ENCODE peak calls at places on chromosomes 16 and 17, in six cellular contexts. K, V, T, R, H and Y are unnamed samples.

GRCh38 chr16:51449441-51449840 is 298.4 kb upstream of the SALL1 start:
- DNase-seq in K (no peak), V (no peak), T (no peak), R (no peak), H (no peak), Y (no peak)

GRCh38 chr17:78779848-78780247 is 2.2 kb downstream of the CYTH1 start:
- DNase-seq in K (no peak), V (no peak), T (peak; percentile 65), R (peak; percentile 67), H (no peak), Y (peak; percentile 44)

GRCh38 chr17:78808106-78808635 is 26.1 kb upstream of the CYTH1 start:
- DNase-seq in K (no peak), V (no peak), T (no peak), R (no peak), H (no peak), Y (no peak)

GRCh38 chr16:78137179-78137578 is 37.7 kb downstream of the WWOX start:
- DNase-seq in K (no peak), V (peak; percentile 21), T (no peak), R (no peak), H (no peak), Y (no peak)

GRCh38 chr17:61470530-61471136 is 18.4 kb downstream of the TBX4 start:
- DNase-seq in K (peak; percentile 33), V (no peak), T (no peak), R (no peak), H (no peak), Y (peak; percentile 36)

GRCh38 chr16:87701505-87701921 is 64.3 kb downstream of the KLHDC4 start:
- DNase-seq in K (no peak), V (no peak), T (no peak), R (no peak), H (no peak), Y (no peak)

GRCh38 chr16:89701425-89702406 is at the start of gene SPATA2L:
- DNase-seq in K (peak; percentile 93), V (peak; percentile 96), T (peak; percentile 98), R (peak; percentile 95), H (peak; percentile 98), Y (peak; percentile 89)

GRCh38 chr16:58198739-58199411 is 969 bp upstream of the CSNK2A2 start:
- DNase-seq in K (no peak), V (no peak), T (no peak), R (no peak), H (no peak), Y (no peak)

GRCh38 chr17:8013731-8014557 is 11.5 kb downstream of the GUCY2D start:
- DNase-seq in K (no peak), V (no peak), T (no peak), R (no peak), H (no peak), Y (peak; percentile 60)

GRCh38 chr16:80023865-80024264 is 423.3 kb upstream of the MAF start:
- DNase-seq in K (no peak), V (no peak), T (no peak), R (no peak), H (no peak), Y (no peak)

GRCh38 chr17:19410875-19411291 is at the start of gene RNF112:
- DNase-seq in K (no peak), V (no peak), T (no peak), R (no peak), H (no peak), Y (no peak)

GRCh38 chr16:55047903-55048497 is 117.3 kb downstream of the IRX5 start:
- DNase-seq in K (no peak), V (peak; percentile 78), T (no peak), R (no peak), H (no peak), Y (peak; percentile 11)

GRCh38 chr16:82178352-82178751 is 8.3 kb upstream of the MPHOSPH6 start:
- DNase-seq in K (no peak), V (no peak), T (no peak), R (no peak), H (no peak), Y (no peak)

GRCh38 chr16:87584975-87585374 is 17.3 kb upstream of the JPH3 start:
- DNase-seq in K (no peak), V (no peak), T (no peak), R (no peak), H (no peak), Y (no peak)

GRCh38 chr16:78220571-78220970 is 121.1 kb downstream of the WWOX start:
- DNase-seq in K (no peak), V (no peak), T (no peak), R (no peak), H (no peak), Y (no peak)

GRCh38 chr16:63652091-63652490 is 1469.8 kb downstream of the CDH11 start:
- DNase-seq in K (no peak), V (no peak), T (no peak), R (no peak), H (no peak), Y (no peak)

GRCh38 chr16:87233928-87234327 is 83.3 kb downstream of the C16orf95 start:
- DNase-seq in K (no peak), V (no peak), T (no peak), R (no peak), H (no peak), Y (no peak)

GRCh38 chr16:57592591-57593003 is 35.8 kb upstream of the ADGRG1 start:
- DNase-seq in K (no peak), V (no peak), T (peak; percentile 51), R (peak; percentile 36), H (peak; percentile 44), Y (no peak)

GRCh38 chr17:1398028-1398427 is 2.0 kb downstream of the YWHAE start:
- DNase-seq in K (no peak), V (no peak), T (no peak), R (no peak), H (no peak), Y (no peak)

GRCh38 chr16:26756633-26757032 is 310.1 kb upstream of the C16orf82 start:
- DNase-seq in K (no peak), V (no peak), T (no peak), R (no peak), H (no peak), Y (no peak)

GRCh38 chr17:58755269-58755576 is 431 bp upstream of the PPM1E start:
- DNase-seq in K (no peak), V (no peak), T (no peak), R (no peak), H (no peak), Y (no peak)

GRCh38 chr16:86380045-86380444 is 130.3 kb upstream of the FOXF1 start:
- DNase-seq in K (no peak), V (no peak), T (no peak), R (no peak), H (no peak), Y (peak; percentile 65)

GRCh38 chr17:79810138-79811027 is 13.5 kb upstream of the CBX8 start:
- DNase-seq in K (peak; percentile 65), V (no peak), T (peak; percentile 85), R (peak; percentile 73), H (peak; percentile 84), Y (peak; percentile 82)
- TF ChIP-seq EP300 in K (no peak), V (no peak), T (no peak), R (no peak), H (no peak), Y (no peak)

DNA sequence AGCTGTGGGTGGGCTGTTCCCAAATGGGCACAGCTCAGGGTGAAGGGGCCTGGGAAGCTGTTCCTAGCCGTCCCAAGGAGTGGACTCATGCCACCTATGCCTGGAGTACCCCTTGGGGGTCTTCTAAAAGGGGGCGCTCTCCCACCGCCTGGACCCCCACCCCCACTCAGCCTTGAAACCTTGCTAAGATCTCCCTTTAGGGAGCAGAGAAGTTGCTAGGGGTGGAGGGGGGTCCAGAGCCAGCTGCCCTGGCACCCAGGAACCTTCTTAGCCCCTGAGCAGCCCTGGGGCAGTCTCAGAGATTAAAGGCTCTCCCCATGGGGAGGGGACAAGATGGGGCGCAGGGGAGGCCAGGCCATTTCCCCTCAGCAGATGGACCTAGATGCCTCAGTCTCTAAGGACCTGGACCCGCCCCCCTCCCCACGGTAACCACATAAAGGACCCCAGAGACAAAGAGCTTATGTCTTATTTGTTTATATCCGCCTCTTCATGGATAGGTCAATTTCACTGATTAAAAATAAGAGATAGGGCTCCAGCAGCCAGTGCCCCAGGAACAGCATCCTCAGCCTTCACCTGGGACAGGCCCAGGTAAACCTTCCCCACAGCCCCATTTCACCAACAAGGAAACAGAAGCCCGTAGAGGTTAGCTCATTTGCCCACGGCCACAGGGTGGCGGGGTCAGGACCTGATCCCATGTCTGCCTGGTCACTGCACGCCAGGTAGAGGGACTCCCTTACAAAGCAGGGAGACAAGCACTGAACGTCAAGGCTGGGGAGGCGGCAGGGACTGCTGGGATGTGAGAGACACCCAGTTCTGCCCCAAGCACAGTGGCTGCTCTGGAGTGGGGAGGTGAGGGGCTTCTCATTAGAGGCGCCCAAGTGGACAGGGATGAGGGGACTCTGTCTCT is 3.4 kb downstream of the MTSS2 start:
- DNase-seq in K (no peak), V (no peak), T (no peak), R (no peak), H (no peak), Y (no peak)
- H3K4me3 ChIP-seq in K (peak overlapping the region; percentile 24), V (peak overlapping the region; percentile 9), T (no peak overlapping the region), R (no peak overlapping the region), H (no peak overlapping the region), Y (peak overlapping the region; percentile 85)

DNA sequence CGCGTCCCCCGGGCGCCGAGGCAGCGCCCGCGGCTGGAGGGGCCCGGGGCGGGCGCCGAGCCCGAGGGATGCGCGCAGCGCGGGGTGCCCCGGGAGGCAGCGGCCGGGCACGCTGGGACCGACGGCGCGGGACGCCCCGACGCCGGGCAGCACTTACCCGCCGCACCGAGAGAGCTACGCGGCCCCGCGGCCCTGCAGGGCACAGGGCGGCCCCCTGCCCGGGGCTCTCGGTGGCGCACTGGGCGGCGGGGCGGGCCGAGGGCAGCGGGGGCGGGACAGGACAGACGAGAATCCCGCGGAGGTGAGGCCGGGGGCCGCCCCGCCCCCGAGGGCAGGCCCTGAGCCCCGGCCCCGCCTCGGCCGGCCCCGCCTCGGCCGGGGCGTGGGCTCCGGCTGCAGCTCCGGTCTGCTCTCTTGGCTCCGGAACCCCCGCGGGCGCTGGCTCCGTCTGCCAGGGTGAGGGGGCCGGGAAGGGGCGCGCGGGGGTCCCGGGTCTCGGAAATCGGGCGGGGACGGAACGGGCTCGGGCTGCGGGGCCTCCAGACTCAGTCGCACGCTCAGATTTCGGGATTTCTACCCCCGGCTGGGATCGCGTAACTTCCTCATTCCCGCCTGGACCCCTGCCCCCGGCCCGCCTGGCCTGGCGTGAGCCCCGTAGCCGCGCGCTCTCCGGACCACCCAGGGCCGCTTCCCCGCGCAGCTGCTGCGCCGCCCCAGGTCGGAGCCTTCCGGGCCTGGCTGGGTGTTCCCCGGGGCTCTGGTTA is at the start of gene PLD2:
- DNase-seq in K (peak; percentile 89), V (peak; percentile 93), T (peak; percentile 91), R (peak; percentile 94), H (peak; percentile 91), Y (peak; percentile 91)
- TF ChIP-seq POLR2AphosphoS5 in K (no peak), V (no peak), T (peak; percentile 60), R (peak; percentile 23), H (no peak), Y (peak; percentile 50)

DNA sequence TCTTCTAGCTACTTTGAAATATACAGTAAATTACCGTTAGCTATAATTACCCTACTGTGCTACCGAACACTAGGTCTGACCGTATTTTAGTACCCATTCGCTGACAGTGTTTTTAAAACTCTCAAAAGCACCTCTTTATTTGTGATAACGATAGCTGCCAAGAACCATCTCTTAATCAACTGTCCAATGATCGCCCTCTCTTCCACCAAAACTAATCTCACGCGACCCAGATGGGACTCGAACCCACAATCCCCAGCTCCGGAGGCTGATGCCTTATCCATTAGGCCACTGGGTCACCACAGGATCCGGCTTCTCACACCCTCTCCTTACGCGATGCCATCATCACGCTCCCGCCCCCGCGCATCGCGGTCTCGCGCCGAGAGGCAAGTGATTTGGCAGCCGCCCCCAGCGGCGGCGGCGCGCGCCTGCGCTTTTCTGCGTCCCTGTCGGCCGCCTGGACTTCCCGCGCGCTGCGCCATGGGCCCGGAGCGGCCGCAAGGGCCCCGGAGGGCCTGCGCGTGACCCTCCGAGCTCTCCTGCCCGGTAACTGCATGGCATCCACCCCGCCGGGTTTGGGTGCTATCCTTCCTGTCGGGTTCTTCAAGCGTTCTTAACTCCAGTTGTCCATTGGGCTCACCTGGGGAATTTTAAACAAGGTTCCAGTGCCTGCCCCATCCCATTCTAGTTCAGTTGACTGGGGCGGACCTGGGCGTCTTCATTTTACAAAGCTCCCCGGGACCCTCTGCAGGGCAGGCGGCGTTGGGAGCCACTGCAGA is 15.7 kb upstream of the KPNA2 start:
- DNase-seq in K (peak; percentile 98), V (peak; percentile 99), T (peak; percentile 98), R (peak; percentile 96), H (peak; percentile 97), Y (peak; percentile 97)
- TF ChIP-seq EP300 in K (no peak), V (no peak), T (no peak), R (no peak), H (no peak), Y (no peak)